ENCODE peak calls at places on chromosomes 6 and 20, in eight cellular contexts. J is A549, U is endothelial cell, V is uterus, D is fibroblast of lung, I is cardiac fibroblast, T is HFFc6, C is stomach. Q is an unnamed sample.

GRCh38 chr6:106546322-106547052 is 82.8 kb downstream of the RTN4IP1 start:
- DNase-seq in I (peak; percentile 96), T (peak; percentile 79), J (peak; percentile 36), D (peak; percentile 72), C (no peak), V (no peak), U (no peak), Q (no peak)

GRCh38 chr6:44530910-44531234 is 143.4 kb downstream of the CDC5L start:
- DNase-seq in C (no peak), T (no peak), V (no peak), J (no peak), D (no peak), I (no peak), U (no peak), Q (no peak)

GRCh38 chr6:131740161-131740560 is 29.3 kb upstream of the CTAGE9 start:
- DNase-seq in J (no peak), I (peak; percentile 74), T (peak; percentile 54), D (no peak), V (no peak), C (no peak), U (no peak), Q (peak; percentile 30)

GRCh38 chr6:160973311-160973710 is 18.3 kb upstream of the MAP3K4 start:
- DNase-seq in J (no peak), U (no peak), C (no peak), V (peak; percentile 32), I (peak; percentile 32), D (peak; percentile 80), T (peak; percentile 14), Q (peak; percentile 86)

GRCh38 chr6:36998723-36999466 is 6.6 kb upstream of the FGD2 start:
- DNase-seq in C (no peak), T (no peak), J (no peak), U (no peak), V (no peak), D (no peak), I (no peak), Q (no peak)

GRCh38 chr6:35727206-35727934 is 9.5 kb upstream of the ARMC12 start:
- DNase-seq in V (peak; percentile 97), D (peak; percentile 97), U (peak; percentile 46), I (peak; percentile 87), C (peak; percentile 76), J (peak; percentile 55), T (peak; percentile 41), Q (peak; percentile 95)

GRCh38 chr6:134363323-134364039 is 45.6 kb upstream of the SGK1 start:
- DNase-seq in J (peak; percentile 79), D (peak; percentile 48), U (no peak), T (peak; percentile 85), I (peak; percentile 78), V (no peak), C (no peak), Q (peak; percentile 47)

GRCh38 chr6:26214826-26215199 is 127.6 kb downstream of the HFE start:
- DNase-seq in I (no peak), C (no peak), D (no peak), T (no peak), J (no peak), V (no peak), U (no peak), Q (no peak)

GRCh38 chr20:2518558-2518957 is 9.8 kb upstream of the ZNF343 start:
- DNase-seq in V (no peak), U (no peak), I (no peak), T (no peak), D (no peak), C (no peak), J (no peak), Q (no peak)

GRCh38 chr20:54128175-54128574 is 45.6 kb downstream of the CYP24A1 start:
- DNase-seq in C (no peak), T (no peak), V (no peak), J (no peak), U (no peak), D (no peak), I (peak; percentile 70), Q (no peak)

GRCh38 chr6:144528605-144529425 is 243.7 kb downstream of the UTRN start:
- DNase-seq in T (no peak), V (no peak), U (no peak), J (no peak), I (peak; percentile 71), C (no peak), D (no peak), Q (peak; percentile 34)

GRCh38 chr6:69933239-69933638 is 66.9 kb downstream of the COL19A1 start:
- DNase-seq in U (no peak), J (no peak), I (peak; percentile 53), V (no peak), C (no peak), T (no peak), D (peak; percentile 76), Q (peak; percentile 7)

GRCh38 chr6:319177-320131 is 27.2 kb downstream of the DUSP22 start:
- DNase-seq in J (no peak), C (no peak), I (no peak), D (no peak), U (no peak), V (no peak), T (no peak), Q (no peak)

GRCh38 chr6:36358235-36358915 is 21.7 kb upstream of the BNIP5 start:
- DNase-seq in I (peak; percentile 64), C (no peak), U (no peak), D (no peak), V (no peak), J (no peak), T (no peak), Q (peak; percentile 21)

GRCh38 chr20:4795394-4795793 is 73.7 kb downstream of the PRND start:
- DNase-seq in T (peak; percentile 53), I (peak; percentile 83), V (no peak), C (no peak), D (peak; percentile 63), J (peak; percentile 80), U (no peak), Q (peak; percentile 41)

GRCh38 chr6:27861861-27862260 is 50.3 kb downstream of the OR2B2 start:
- DNase-seq in I (no peak), J (no peak), D (no peak), T (no peak), V (no peak), C (no peak), U (no peak), Q (no peak)

DNA sequence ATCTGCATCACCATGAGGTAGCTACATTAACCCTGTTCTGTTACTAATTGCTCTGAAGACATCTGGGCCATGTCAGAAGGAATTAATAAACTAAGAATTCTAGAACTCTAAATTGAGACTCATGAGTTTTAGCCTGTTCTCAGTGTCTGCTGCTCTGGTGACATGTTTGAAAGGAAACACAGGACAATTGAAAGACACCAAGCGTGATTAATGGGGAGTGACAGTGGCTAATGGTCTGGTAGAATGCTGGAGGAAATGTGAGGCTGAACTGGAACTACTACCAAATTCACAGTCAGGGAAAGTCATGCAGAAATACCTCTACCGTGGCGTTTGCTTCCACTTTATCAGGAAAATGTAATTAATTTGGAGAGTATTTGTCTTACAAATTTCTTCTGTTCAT is 140.0 kb downstream of the TBC1D7 start:
- DNase-seq in U (no peak), D (no peak), V (no peak), C (no peak), J (no peak), T (no peak), I (no peak), Q (no peak)
- TF ChIP-seq CTCF in U (no peak), D (no peak), V (no peak), C (no peak), J (no peak), T (no peak), I (no peak), Q (no peak)

GRCh38 chr6:17585766-17586502 is 14.2 kb upstream of the FAM8A1 start:
- DNase-seq in U (no peak), T (no peak), V (no peak), J (no peak), I (no peak), D (no peak), C (no peak), Q (no peak)
- TF ChIP-seq CTCF in U (no peak), T (peak; percentile 56), V (no peak), J (no peak), I (peak; percentile 19), D (no peak), C (no peak), Q (peak; percentile 6)

GRCh38 chr6:166441641-166442078 is 58.9 kb upstream of the MPC1 start:
- DNase-seq in U (no peak), I (no peak), D (no peak), J (no peak), C (no peak), T (no peak), V (no peak), Q (no peak)

GRCh38 chr6:166444446-166444845 is 61.7 kb upstream of the MPC1 start:
- DNase-seq in D (no peak), V (no peak), J (no peak), U (no peak), I (no peak), T (no peak), C (peak; percentile 5), Q (no peak)

GRCh38 chr6:166442131-166442530 is 59.4 kb upstream of the MPC1 start:
- DNase-seq in D (no peak), J (no peak), V (no peak), C (peak; percentile 17), U (no peak), I (no peak), T (no peak), Q (no peak)

GRCh38 chr6:166440729-166441128 is 58.0 kb upstream of the MPC1 start:
- DNase-seq in J (no peak), I (no peak), C (no peak), D (no peak), T (no peak), V (no peak), U (no peak), Q (no peak)

DNA sequence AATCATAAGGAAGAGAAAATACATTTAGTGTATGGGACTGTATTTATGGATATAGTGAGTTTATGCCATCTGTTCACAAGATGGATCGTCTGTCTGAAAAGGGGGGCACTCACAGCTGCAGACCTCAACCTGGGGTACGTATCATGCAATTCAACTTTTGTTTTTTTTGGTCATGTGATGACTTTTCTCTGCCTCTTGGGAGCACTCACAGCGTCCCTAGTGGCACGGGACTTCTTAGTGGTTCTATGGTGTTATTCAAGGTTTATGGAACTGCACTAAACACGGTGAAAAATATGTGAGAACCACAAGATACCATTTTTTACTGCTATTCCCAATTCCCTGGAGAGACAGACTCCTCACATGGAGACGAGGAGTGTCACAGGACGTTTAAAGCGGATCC is 60.4 kb upstream of the MPC1 start:
- DNase-seq in I (no peak), C (peak; percentile 0), J (no peak), D (no peak), U (no peak), T (no peak), V (no peak), Q (no peak)
- TF ChIP-seq CTCF in I (no peak), C (no peak), J (no peak), D (peak; percentile 12), U (no peak), T (peak; percentile 49), V (no peak), Q (no peak)

DNA sequence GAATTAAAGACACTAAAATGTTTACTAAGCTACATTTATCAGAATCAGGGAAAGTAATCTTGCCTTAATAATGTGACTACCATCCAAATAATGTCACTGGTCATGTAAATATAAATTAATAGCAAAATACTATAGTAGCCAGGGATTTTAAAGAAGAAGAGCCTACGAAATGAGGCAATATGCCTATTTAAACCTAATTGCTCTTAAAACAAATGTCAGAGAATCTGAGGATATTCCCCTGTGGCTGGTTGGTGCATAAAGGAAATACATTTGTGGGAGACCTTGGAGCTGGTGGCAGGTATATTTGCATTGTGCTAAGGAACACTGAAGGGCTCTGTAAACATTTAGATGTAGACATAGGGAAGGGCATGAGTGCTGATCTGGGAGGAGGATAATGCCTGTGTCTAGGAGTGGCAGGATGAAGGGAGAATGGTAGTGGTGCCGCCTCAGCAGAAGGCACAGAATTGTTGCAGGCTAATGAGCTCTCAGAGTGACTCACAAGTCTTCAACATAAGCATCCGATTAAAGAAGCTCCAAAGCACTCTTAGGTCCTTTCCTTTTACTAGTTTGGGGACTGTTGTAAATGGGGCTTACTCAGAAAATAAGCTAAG is 85.9 kb downstream of the CD164 start:
- DNase-seq in T (peak; percentile 3), V (no peak), C (peak; percentile 39), U (no peak), I (no peak), J (no peak), D (no peak), Q (no peak)
- TF ChIP-seq CTCF in T (no peak), V (no peak), C (no peak), U (no peak), I (no peak), J (no peak), D (no peak), Q (no peak)